ENCODE peak calls at places on chromosomes 5 and 9, in seven cellular contexts. One of them, this sample, is unnamed.

GRCh38 chr5:76542887-76543690 is 80.1 kb downstream of the F2RL2 start:
- DNase-seq in HepG2: no peak
- DNase-seq in sigmoid colon: no peak
- DNase-seq in stomach: peak; percentile 42
- DNase-seq in transverse colon: peak; percentile 32
- DNase-seq in SK-N-SH: no peak
- DNase-seq in H1: no peak
- DNase-seq in this sample: no peak

GRCh38 chr5:31096238-31096865 is 97.1 kb upstream of the CDH6 start:
- DNase-seq in H1: no peak
- DNase-seq in SK-N-SH: no peak
- DNase-seq in HepG2: no peak
- DNase-seq in sigmoid colon: no peak
- DNase-seq in transverse colon: no peak
- DNase-seq in stomach: no peak
- DNase-seq in this sample: no peak

GRCh38 chr5:166957763-166958162 is 1333.7 kb upstream of the WWC1 start:
- DNase-seq in HepG2: no peak
- DNase-seq in sigmoid colon: no peak
- DNase-seq in transverse colon: no peak
- DNase-seq in SK-N-SH: no peak
- DNase-seq in H1: no peak
- DNase-seq in stomach: no peak
- DNase-seq in this sample: no peak

GRCh38 chr5:37840036-37840909 is at the start of gene GDNF:
- DNase-seq in sigmoid colon: peak; percentile 91
- DNase-seq in HepG2: peak; percentile 25
- DNase-seq in transverse colon: peak; percentile 43
- DNase-seq in H1: peak; percentile 76
- DNase-seq in stomach: peak; percentile 34
- DNase-seq in SK-N-SH: peak; percentile 59
- DNase-seq in this sample: no peak

GRCh38 chr9:110040788-110041187 is 167.2 kb downstream of the C9orf152 start:
- DNase-seq in sigmoid colon: no peak
- DNase-seq in stomach: no peak
- DNase-seq in SK-N-SH: no peak
- DNase-seq in HepG2: peak; percentile 46
- DNase-seq in transverse colon: no peak
- DNase-seq in H1: no peak
- DNase-seq in this sample: no peak

GRCh38 chr5:133150909-133151544 is 99.2 kb downstream of the HSPA4 start:
- DNase-seq in HepG2: no peak
- DNase-seq in H1: no peak
- DNase-seq in stomach: no peak
- DNase-seq in transverse colon: no peak
- DNase-seq in SK-N-SH: no peak
- DNase-seq in sigmoid colon: no peak
- DNase-seq in this sample: no peak

GRCh38 chr5:371811-372555 is 50.5 kb downstream of the AHRR start:
- DNase-seq in stomach: peak; percentile 23
- DNase-seq in transverse colon: peak; percentile 5
- DNase-seq in SK-N-SH: peak; percentile 26
- DNase-seq in sigmoid colon: no peak
- DNase-seq in H1: peak; percentile 42
- DNase-seq in HepG2: no peak
- DNase-seq in this sample: no peak

GRCh38 chr5:176775409-176775808 is 35.0 kb upstream of the UNC5A start:
- DNase-seq in H1: no peak
- DNase-seq in SK-N-SH: no peak
- DNase-seq in stomach: no peak
- DNase-seq in HepG2: no peak
- DNase-seq in sigmoid colon: no peak
- DNase-seq in transverse colon: no peak
- DNase-seq in this sample: no peak

GRCh38 chr9:121201045-121201737 is 478 bp downstream of the RAB14 start:
- DNase-seq in transverse colon: peak; percentile 60
- DNase-seq in HepG2: no peak
- DNase-seq in sigmoid colon: peak; percentile 71
- DNase-seq in H1: peak; percentile 64
- DNase-seq in SK-N-SH: no peak
- DNase-seq in stomach: peak; percentile 53
- DNase-seq in this sample: peak; percentile 81

GRCh38 chr9:108150736-108151135 is 661.2 kb upstream of the KLF4 start:
- DNase-seq in stomach: no peak
- DNase-seq in transverse colon: no peak
- DNase-seq in H1: no peak
- DNase-seq in SK-N-SH: no peak
- DNase-seq in sigmoid colon: peak; percentile 70
- DNase-seq in HepG2: no peak
- DNase-seq in this sample: peak; percentile 81

GRCh38 chr9:133375116-133375723 is 640 bp downstream of the SURF4 start:
- DNase-seq in H1: no peak
- DNase-seq in SK-N-SH: peak; percentile 82
- DNase-seq in transverse colon: peak; percentile 57
- DNase-seq in HepG2: peak; percentile 67
- DNase-seq in sigmoid colon: no peak
- DNase-seq in stomach: peak; percentile 32
- DNase-seq in this sample: no peak

DNA sequence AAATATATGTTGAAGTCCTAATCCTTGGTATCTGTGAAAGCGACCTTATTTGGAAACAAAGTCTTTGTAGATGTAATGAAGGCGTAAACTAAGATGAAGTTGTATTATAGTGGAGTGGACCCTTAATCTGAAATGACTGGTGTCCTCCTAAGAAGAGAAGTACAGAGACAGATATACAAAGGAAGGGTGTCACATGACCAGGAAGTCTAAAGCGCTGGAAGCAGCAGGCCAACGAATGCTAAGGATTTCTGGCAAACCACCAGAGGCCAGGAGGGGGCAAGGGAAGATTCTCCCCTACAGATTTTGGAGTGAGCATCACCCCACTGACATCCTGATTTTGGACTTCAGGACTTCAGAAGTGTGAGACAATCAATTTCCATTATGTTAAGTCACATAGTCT is 162.4 kb downstream of the SLC12A2 start:
- DNase-seq in stomach: no peak
- DNase-seq in transverse colon: no peak
- DNase-seq in HepG2: no peak
- DNase-seq in H1: no peak
- DNase-seq in SK-N-SH: no peak
- DNase-seq in sigmoid colon: no peak
- DNase-seq in this sample: no peak
- TF ChIP-seq EP300 in stomach: no peak
- TF ChIP-seq EP300 in transverse colon: no peak
- TF ChIP-seq EP300 in HepG2: no peak
- TF ChIP-seq EP300 in H1: no peak
- TF ChIP-seq EP300 in SK-N-SH: no peak
- TF ChIP-seq EP300 in sigmoid colon: no peak
- TF ChIP-seq EP300 in this sample: no peak

GRCh38 chr5:80644900-80645299 is 9.6 kb upstream of the MSH3 start:
- DNase-seq in SK-N-SH: no peak
- DNase-seq in transverse colon: no peak
- DNase-seq in H1: no peak
- DNase-seq in HepG2: no peak
- DNase-seq in stomach: no peak
- DNase-seq in sigmoid colon: no peak
- DNase-seq in this sample: no peak

GRCh38 chr5:80641353-80641752 is 13.1 kb upstream of the MSH3 start:
- DNase-seq in sigmoid colon: no peak
- DNase-seq in stomach: no peak
- DNase-seq in HepG2: no peak
- DNase-seq in transverse colon: no peak
- DNase-seq in SK-N-SH: no peak
- DNase-seq in H1: no peak
- DNase-seq in this sample: no peak

GRCh38 chr5:80646926-80647325 is 7.5 kb upstream of the MSH3 start:
- DNase-seq in stomach: no peak
- DNase-seq in SK-N-SH: no peak
- DNase-seq in sigmoid colon: no peak
- DNase-seq in H1: no peak
- DNase-seq in HepG2: no peak
- DNase-seq in transverse colon: no peak
- DNase-seq in this sample: no peak
- TF ChIP-seq POLR2AphosphoS5 in stomach: no peak
- TF ChIP-seq POLR2AphosphoS5 in SK-N-SH: no peak
- TF ChIP-seq POLR2AphosphoS5 in sigmoid colon: no peak
- TF ChIP-seq POLR2AphosphoS5 in H1: no peak
- TF ChIP-seq POLR2AphosphoS5 in HepG2: no peak
- TF ChIP-seq POLR2AphosphoS5 in transverse colon: no peak
- TF ChIP-seq POLR2AphosphoS5 in this sample: no peak

DNA sequence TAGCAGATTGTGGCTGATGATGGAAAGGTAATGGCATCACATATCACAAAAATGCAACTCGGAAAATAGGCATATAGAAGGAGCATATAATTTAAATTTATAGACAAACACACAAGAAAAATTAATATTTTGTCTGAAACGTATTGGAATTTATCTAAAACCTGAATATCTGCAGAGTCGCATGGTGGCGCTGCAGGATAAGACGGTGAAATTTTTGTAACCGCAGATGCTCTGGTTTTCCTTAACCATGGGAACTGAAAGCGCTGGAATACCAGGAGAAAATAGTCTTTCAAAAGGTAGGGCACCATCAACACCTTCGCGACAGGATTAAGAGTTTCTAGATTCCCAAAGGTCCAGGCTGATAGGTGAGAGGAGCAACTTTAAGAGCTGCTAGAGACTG is 11.0 kb downstream of the PCDHB14 start:
- DNase-seq in stomach: no peak
- DNase-seq in H1: no peak
- DNase-seq in transverse colon: no peak
- DNase-seq in SK-N-SH: no peak
- DNase-seq in HepG2: peak; percentile 4
- DNase-seq in sigmoid colon: no peak
- DNase-seq in this sample: no peak
- H3K9me3 ChIP-seq in stomach: peaks cover 35% of the 10 kb centered on the region
- H3K9me3 ChIP-seq in H1: peaks cover 14% of the 10 kb centered on the region
- H3K9me3 ChIP-seq in transverse colon: peaks cover 88% of the 10 kb centered on the region
- H3K9me3 ChIP-seq in SK-N-SH: peaks cover 15% of the 10 kb centered on the region
- H3K9me3 ChIP-seq in HepG2: peaks cover 37% of the 10 kb centered on the region
- H3K9me3 ChIP-seq in sigmoid colon: peaks cover 22% of the 10 kb centered on the region
- H3K9me3 ChIP-seq in this sample: peaks cover 67% of the 10 kb centered on the region

GRCh38 chr5:139004374-139005307 is 129.5 kb upstream of the LRRTM2 start:
- DNase-seq in HepG2: no peak
- DNase-seq in stomach: no peak
- DNase-seq in H1: no peak
- DNase-seq in transverse colon: no peak
- DNase-seq in SK-N-SH: no peak
- DNase-seq in sigmoid colon: no peak
- DNase-seq in this sample: no peak
- TF ChIP-seq EP300 in HepG2: no peak
- TF ChIP-seq EP300 in stomach: no peak
- TF ChIP-seq EP300 in H1: no peak
- TF ChIP-seq EP300 in transverse colon: no peak
- TF ChIP-seq EP300 in SK-N-SH: no peak
- TF ChIP-seq EP300 in sigmoid colon: no peak
- TF ChIP-seq EP300 in this sample: no peak

This sample was measured in suprapubic skin.